ENCODE peak calls at places on chromosome 11, in four cellular contexts. X, R, K and F are unnamed samples.

GRCh38 chr11:26286472-26287066 is 45.4 kb upstream of the ANO3 start:
- DNase-seq in X (no peak), R (no peak), K (no peak), F (no peak)

GRCh38 chr11:73468590-73469161 is 92.5 kb downstream of the RELT start:
- DNase-seq in X (no peak), R (no peak), K (no peak), F (no peak)

GRCh38 chr11:128171496-128171895 is 415.9 kb downstream of the ETS1 start:
- DNase-seq in X (no peak), R (no peak), K (no peak), F (no peak)

GRCh38 chr11:11787305-11788066 is 54.3 kb upstream of the USP47 start:
- DNase-seq in X (peak), R (peak), K (peak), F (no peak)

GRCh38 chr11:92550411-92550810 is 325.8 kb downstream of the FAT3 start:
- DNase-seq in X (no peak), R (no peak), K (no peak), F (no peak)

GRCh38 chr11:63719987-63720386 is 38.7 kb downstream of the RTN3 start:
- DNase-seq in X (no peak), R (no peak), K (no peak), F (no peak)

GRCh38 chr11:36425593-36426206 is 84.4 kb downstream of the TRAF6 start:
- DNase-seq in X (no peak), R (no peak), K (no peak), F (no peak)

GRCh38 chr11:74321487-74322188 is 10.2 kb upstream of the P4HA3 start:
- DNase-seq in X (no peak), R (no peak), K (no peak), F (no peak)

DNA sequence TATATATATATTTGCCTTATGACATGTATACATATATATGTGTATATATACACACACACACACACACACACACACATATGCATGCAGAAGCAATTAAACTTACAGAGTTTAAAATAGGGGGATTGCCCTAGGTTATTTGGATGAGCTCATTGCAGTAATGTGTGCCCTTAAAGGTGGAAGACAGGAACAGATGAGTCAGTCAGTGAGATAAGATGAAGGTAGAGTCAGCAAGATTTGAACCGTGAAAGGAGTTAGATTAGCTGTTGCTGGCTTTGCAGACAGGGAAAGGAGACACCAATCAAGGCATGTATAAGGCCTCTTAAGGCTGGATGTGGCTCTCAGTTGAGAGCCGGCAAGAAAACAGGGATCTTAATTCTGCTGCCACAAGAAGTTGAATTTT is 902.4 kb upstream of the RAG2 start:
- DNase-seq in X (no peak), R (no peak), K (no peak), F (no peak)
- H3K27ac ChIP-seq in X (no peak), R (no peak), K (no peak), F (no peak)

DNA sequence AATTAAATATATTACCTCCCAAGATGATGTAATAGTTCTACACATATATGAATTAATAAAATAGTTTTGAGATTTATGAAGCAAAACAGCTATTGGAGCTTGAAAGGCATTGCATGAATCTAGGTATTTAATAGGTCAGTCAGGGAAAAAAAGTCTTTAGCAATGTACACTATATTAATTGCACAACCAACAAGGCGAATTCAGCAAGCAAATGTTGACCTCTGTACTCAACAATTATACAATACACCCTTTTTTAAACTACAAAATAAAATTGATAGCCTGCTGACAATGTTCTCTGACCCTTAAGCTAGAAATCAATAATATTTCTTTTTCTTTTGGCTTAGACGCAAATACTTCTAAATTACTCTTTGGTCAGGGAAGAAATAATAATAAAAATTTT is 345.5 kb downstream of the LUZP2 start:
- DNase-seq in X (no peak), R (no peak), K (no peak), F (no peak)
- H3K4me3 ChIP-seq in X (no peak), R (no peak), K (no peak), F (no peak)

GRCh38 chr11:44611088-44611487 is 45.6 kb downstream of the CD82 start:
- DNase-seq in X (peak), R (no peak), K (no peak), F (no peak)
- TF ChIP-seq CTCF in X (no peak), R (no peak), K (no peak), F (no peak)

GRCh38 chr11:104970756-104971155 is 2.4 kb upstream of the CASP4 start:
- DNase-seq in X (no peak), R (no peak), K (no peak), F (no peak)
- H3K27ac ChIP-seq in X (no peak), R (no peak), K (no peak), F (no peak)

GRCh38 chr11:65611028-65611757 is 2.8 kb downstream of the MAP3K11 start:
- DNase-seq in X (peak), R (no peak), K (peak), F (no peak)
- H3K4me3 ChIP-seq in X (peak), R (no peak), K (peak), F (peak)

DNA sequence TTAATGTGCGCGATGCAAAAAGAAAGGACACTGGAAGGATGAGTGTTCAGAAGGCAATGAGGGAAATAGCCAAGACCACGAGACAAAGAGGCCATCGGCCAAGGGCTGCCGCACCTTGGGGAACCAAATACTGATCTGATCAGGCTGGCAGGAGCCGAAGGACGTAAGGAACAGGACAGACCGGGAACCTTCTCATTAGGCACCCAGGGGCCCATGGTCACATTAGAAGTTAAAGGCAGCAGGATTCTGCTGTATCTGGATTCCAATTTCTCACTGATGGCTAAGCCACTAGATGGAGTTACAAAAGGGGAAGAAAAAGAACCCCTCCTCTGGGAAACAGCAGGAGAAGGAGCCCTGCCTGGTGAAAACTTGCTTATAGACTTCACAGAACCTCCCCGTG is 28.8 kb upstream of the CPT1A start:
- DNase-seq in X (no peak), R (no peak), K (no peak), F (no peak)
- TF ChIP-seq CTCF in X (no peak), R (no peak), K (no peak), F (no peak)

GRCh38 chr11:68026391-68027105 is 3.9 kb upstream of the NDUFS8 start:
- DNase-seq in X (no peak), R (no peak), K (no peak), F (no peak)
- H3K27ac ChIP-seq in X (no peak), R (no peak), K (no peak), F (no peak)